ENCODE peak calls at places on chromosomes 7 and 10, in seven cellular contexts. One of them, this sample, is unnamed.

GRCh38 chr10:6721480-6721879 is 141.4 kb upstream of the PRKCQ start:
- DNase-seq in heart left ventricle: peak
- DNase-seq in AG09309: peak
- DNase-seq in right cardiac atrium: peak
- DNase-seq in body of pancreas: peak
- DNase-seq in left ventricle myocardium inferior: peak
- DNase-seq in MM.1S: no peak
- DNase-seq in this sample: peak

GRCh38 chr7:35430547-35431153 is 176.8 kb upstream of the TBX20 start:
- DNase-seq in heart left ventricle: no peak
- DNase-seq in left ventricle myocardium inferior: no peak
- DNase-seq in AG09309: no peak
- DNase-seq in right cardiac atrium: no peak
- DNase-seq in body of pancreas: no peak
- DNase-seq in MM.1S: no peak
- DNase-seq in this sample: no peak

GRCh38 chr10:6018422-6018821 is 41.1 kb upstream of the IL15RA start:
- DNase-seq in heart left ventricle: no peak
- DNase-seq in right cardiac atrium: peak
- DNase-seq in left ventricle myocardium inferior: peak
- DNase-seq in AG09309: no peak
- DNase-seq in MM.1S: no peak
- DNase-seq in body of pancreas: no peak
- DNase-seq in this sample: no peak

GRCh38 chr7:159013181-159013690 is 131.4 kb downstream of the VIPR2 start:
- DNase-seq in heart left ventricle: no peak
- DNase-seq in AG09309: no peak
- DNase-seq in right cardiac atrium: no peak
- DNase-seq in body of pancreas: peak
- DNase-seq in left ventricle myocardium inferior: no peak
- DNase-seq in MM.1S: no peak
- DNase-seq in this sample: no peak

GRCh38 chr7:18638594-18639452 is 143.3 kb downstream of the HDAC9 start:
- DNase-seq in left ventricle myocardium inferior: no peak
- DNase-seq in right cardiac atrium: no peak
- DNase-seq in MM.1S: no peak
- DNase-seq in AG09309: peak
- DNase-seq in body of pancreas: no peak
- DNase-seq in heart left ventricle: no peak
- DNase-seq in this sample: no peak

GRCh38 chr10:123284022-123284421 is 129.8 kb downstream of the BUB3 start:
- DNase-seq in heart left ventricle: no peak
- DNase-seq in MM.1S: no peak
- DNase-seq in left ventricle myocardium inferior: no peak
- DNase-seq in body of pancreas: no peak
- DNase-seq in right cardiac atrium: no peak
- DNase-seq in AG09309: no peak
- DNase-seq in this sample: no peak

GRCh38 chr7:94452257-94452656 is 57.4 kb upstream of the CASD1 start:
- DNase-seq in AG09309: no peak
- DNase-seq in right cardiac atrium: no peak
- DNase-seq in left ventricle myocardium inferior: no peak
- DNase-seq in body of pancreas: peak
- DNase-seq in MM.1S: no peak
- DNase-seq in heart left ventricle: no peak
- DNase-seq in this sample: no peak

GRCh38 chr10:32005050-32005449 is 51.2 kb downstream of the KIF5B start:
- DNase-seq in AG09309: no peak
- DNase-seq in body of pancreas: peak
- DNase-seq in heart left ventricle: no peak
- DNase-seq in left ventricle myocardium inferior: no peak
- DNase-seq in MM.1S: peak
- DNase-seq in right cardiac atrium: no peak
- DNase-seq in this sample: no peak

GRCh38 chr10:5510281-5511072 is 11.1 kb upstream of the CALML5 start:
- DNase-seq in left ventricle myocardium inferior: no peak
- DNase-seq in MM.1S: no peak
- DNase-seq in AG09309: no peak
- DNase-seq in right cardiac atrium: no peak
- DNase-seq in body of pancreas: no peak
- DNase-seq in heart left ventricle: no peak
- DNase-seq in this sample: no peak

GRCh38 chr10:113540845-113541553 is 11.9 kb upstream of the HABP2 start:
- DNase-seq in left ventricle myocardium inferior: no peak
- DNase-seq in right cardiac atrium: no peak
- DNase-seq in AG09309: no peak
- DNase-seq in body of pancreas: peak
- DNase-seq in MM.1S: no peak
- DNase-seq in heart left ventricle: no peak
- DNase-seq in this sample: peak

GRCh38 chr7:64872351-64872750 is 30.7 kb upstream of the ZNF273 start:
- DNase-seq in right cardiac atrium: peak
- DNase-seq in heart left ventricle: no peak
- DNase-seq in left ventricle myocardium inferior: no peak
- DNase-seq in body of pancreas: no peak
- DNase-seq in MM.1S: no peak
- DNase-seq in AG09309: no peak
- DNase-seq in this sample: no peak

GRCh38 chr10:47349941-47350371 is 1.8 kb downstream of the RBP3 start:
- DNase-seq in body of pancreas: no peak
- DNase-seq in AG09309: no peak
- DNase-seq in heart left ventricle: no peak
- DNase-seq in right cardiac atrium: no peak
- DNase-seq in left ventricle myocardium inferior: no peak
- DNase-seq in MM.1S: no peak
- DNase-seq in this sample: no peak

GRCh38 chr7:47497367-47498096 is 84.4 kb downstream of the TNS3 start:
- DNase-seq in AG09309: no peak
- DNase-seq in heart left ventricle: no peak
- DNase-seq in right cardiac atrium: no peak
- DNase-seq in left ventricle myocardium inferior: no peak
- DNase-seq in body of pancreas: no peak
- DNase-seq in MM.1S: peak
- DNase-seq in this sample: no peak

GRCh38 chr7:64636386-64636785 is 29.5 kb upstream of the ZNF107 start:
- DNase-seq in right cardiac atrium: no peak
- DNase-seq in body of pancreas: no peak
- DNase-seq in left ventricle myocardium inferior: no peak
- DNase-seq in AG09309: no peak
- DNase-seq in MM.1S: no peak
- DNase-seq in heart left ventricle: no peak
- DNase-seq in this sample: no peak

GRCh38 chr10:80491251-80492102 is 37.4 kb downstream of the TSPAN14 start:
- DNase-seq in AG09309: no peak
- DNase-seq in heart left ventricle: no peak
- DNase-seq in left ventricle myocardium inferior: no peak
- DNase-seq in right cardiac atrium: peak
- DNase-seq in MM.1S: no peak
- DNase-seq in body of pancreas: no peak
- DNase-seq in this sample: no peak

GRCh38 chr7:157428554-157428945 is 91.7 kb downstream of the DNAJB6 start:
- DNase-seq in body of pancreas: no peak
- DNase-seq in AG09309: no peak
- DNase-seq in right cardiac atrium: peak
- DNase-seq in left ventricle myocardium inferior: peak
- DNase-seq in MM.1S: no peak
- DNase-seq in heart left ventricle: no peak
- DNase-seq in this sample: no peak

GRCh38 chr10:93039721-93040120 is 20.9 kb upstream of the CYP26C1 start:
- DNase-seq in left ventricle myocardium inferior: no peak
- DNase-seq in body of pancreas: no peak
- DNase-seq in AG09309: peak
- DNase-seq in MM.1S: peak
- DNase-seq in right cardiac atrium: no peak
- DNase-seq in heart left ventricle: no peak
- DNase-seq in this sample: no peak

GRCh38 chr7:108347616-108348015 is 108.6 kb downstream of the NRCAM start:
- DNase-seq in AG09309: peak
- DNase-seq in left ventricle myocardium inferior: no peak
- DNase-seq in heart left ventricle: no peak
- DNase-seq in right cardiac atrium: no peak
- DNase-seq in body of pancreas: no peak
- DNase-seq in MM.1S: no peak
- DNase-seq in this sample: peak

DNA sequence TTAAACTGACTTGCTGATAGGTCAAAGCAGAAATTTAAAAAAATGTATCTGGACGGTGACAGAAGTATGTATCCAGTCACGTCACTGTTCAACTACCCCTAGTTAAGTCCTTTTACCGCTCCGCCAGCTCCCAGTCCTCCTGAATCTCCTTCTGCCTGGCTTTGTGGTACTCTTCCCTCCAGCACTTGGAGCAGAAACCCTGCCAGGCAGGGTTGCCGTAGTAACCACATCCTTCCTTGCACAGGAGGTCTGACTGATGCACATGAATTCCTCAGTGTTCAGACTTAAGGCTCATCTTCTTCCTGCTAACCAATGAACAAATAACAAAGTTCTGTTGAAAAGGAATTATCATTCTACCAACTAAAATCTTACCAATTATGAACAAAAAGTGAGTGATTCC is 69.8 kb upstream of the SRRM3 start:
- DNase-seq in heart left ventricle: no peak
- DNase-seq in AG09309: no peak
- DNase-seq in right cardiac atrium: no peak
- DNase-seq in left ventricle myocardium inferior: no peak
- DNase-seq in MM.1S: no peak
- DNase-seq in body of pancreas: no peak
- DNase-seq in this sample: no peak
- H3K4me3 ChIP-seq in heart left ventricle: no peak
- H3K4me3 ChIP-seq in AG09309: no peak
- H3K4me3 ChIP-seq in right cardiac atrium: no peak
- H3K4me3 ChIP-seq in left ventricle myocardium inferior: no peak
- H3K4me3 ChIP-seq in MM.1S: no peak
- H3K4me3 ChIP-seq in body of pancreas: no peak
- H3K4me3 ChIP-seq in this sample: no peak

GRCh38 chr7:149778327-149778637 is 4.9 kb upstream of the ZNF467 start:
- DNase-seq in MM.1S: no peak
- DNase-seq in AG09309: no peak
- DNase-seq in left ventricle myocardium inferior: no peak
- DNase-seq in right cardiac atrium: no peak
- DNase-seq in heart left ventricle: no peak
- DNase-seq in body of pancreas: no peak
- DNase-seq in this sample: no peak

GRCh38 chr7:149779502-149779805 is 6.1 kb upstream of the ZNF467 start:
- DNase-seq in left ventricle myocardium inferior: no peak
- DNase-seq in body of pancreas: no peak
- DNase-seq in MM.1S: no peak
- DNase-seq in AG09309: no peak
- DNase-seq in right cardiac atrium: peak
- DNase-seq in heart left ventricle: no peak
- DNase-seq in this sample: no peak

GRCh38 chr7:149777551-149778326 is 4.4 kb upstream of the ZNF467 start:
- DNase-seq in heart left ventricle: no peak
- DNase-seq in AG09309: no peak
- DNase-seq in left ventricle myocardium inferior: no peak
- DNase-seq in MM.1S: no peak
- DNase-seq in right cardiac atrium: peak
- DNase-seq in body of pancreas: no peak
- DNase-seq in this sample: no peak

GRCh38 chr7:149780056-149780455 is 6.7 kb upstream of the ZNF467 start:
- DNase-seq in body of pancreas: no peak
- DNase-seq in left ventricle myocardium inferior: no peak
- DNase-seq in MM.1S: no peak
- DNase-seq in AG09309: no peak
- DNase-seq in right cardiac atrium: peak
- DNase-seq in heart left ventricle: no peak
- DNase-seq in this sample: no peak

GRCh38 chr7:149778696-149779501 is 5.5 kb upstream of the ZNF467 start:
- DNase-seq in MM.1S: no peak
- DNase-seq in AG09309: no peak
- DNase-seq in right cardiac atrium: peak
- DNase-seq in left ventricle myocardium inferior: no peak
- DNase-seq in body of pancreas: no peak
- DNase-seq in heart left ventricle: no peak
- DNase-seq in this sample: no peak
- H3K4me3 ChIP-seq in MM.1S: no peak
- H3K4me3 ChIP-seq in AG09309: no peak
- H3K4me3 ChIP-seq in right cardiac atrium: no peak
- H3K4me3 ChIP-seq in left ventricle myocardium inferior: no peak
- H3K4me3 ChIP-seq in body of pancreas: no peak
- H3K4me3 ChIP-seq in heart left ventricle: no peak
- H3K4me3 ChIP-seq in this sample: no peak

GRCh38 chr10:102408728-102409603 is 9.6 kb downstream of the PSD start:
- DNase-seq in MM.1S: no peak
- DNase-seq in body of pancreas: peak
- DNase-seq in left ventricle myocardium inferior: no peak
- DNase-seq in right cardiac atrium: peak
- DNase-seq in heart left ventricle: no peak
- DNase-seq in AG09309: no peak
- DNase-seq in this sample: no peak

GRCh38 chr10:102410427-102411073 is 8.0 kb downstream of the PSD start:
- DNase-seq in body of pancreas: no peak
- DNase-seq in MM.1S: no peak
- DNase-seq in AG09309: no peak
- DNase-seq in heart left ventricle: no peak
- DNase-seq in right cardiac atrium: peak
- DNase-seq in left ventricle myocardium inferior: no peak
- DNase-seq in this sample: no peak

GRCh38 chr10:102407641-102407943 is 11.0 kb downstream of the PSD start:
- DNase-seq in heart left ventricle: no peak
- DNase-seq in right cardiac atrium: no peak
- DNase-seq in AG09309: no peak
- DNase-seq in left ventricle myocardium inferior: no peak
- DNase-seq in MM.1S: no peak
- DNase-seq in body of pancreas: no peak
- DNase-seq in this sample: no peak

GRCh38 chr10:102409604-102410426 is 8.8 kb downstream of the PSD start:
- DNase-seq in body of pancreas: no peak
- DNase-seq in AG09309: no peak
- DNase-seq in right cardiac atrium: peak
- DNase-seq in left ventricle myocardium inferior: no peak
- DNase-seq in MM.1S: no peak
- DNase-seq in heart left ventricle: no peak
- DNase-seq in this sample: no peak

GRCh38 chr10:102408081-102408727 is 10.4 kb downstream of the PSD start:
- DNase-seq in MM.1S: no peak
- DNase-seq in heart left ventricle: no peak
- DNase-seq in left ventricle myocardium inferior: no peak
- DNase-seq in body of pancreas: no peak
- DNase-seq in AG09309: no peak
- DNase-seq in right cardiac atrium: no peak
- DNase-seq in this sample: no peak
- H3K4me3 ChIP-seq in MM.1S: no peak
- H3K4me3 ChIP-seq in heart left ventricle: no peak
- H3K4me3 ChIP-seq in left ventricle myocardium inferior: peak
- H3K4me3 ChIP-seq in body of pancreas: no peak
- H3K4me3 ChIP-seq in AG09309: peak
- H3K4me3 ChIP-seq in right cardiac atrium: peak
- H3K4me3 ChIP-seq in this sample: no peak

GRCh38 chr7:146892151-146892550 is 775.5 kb downstream of the CNTNAP2 start:
- DNase-seq in heart left ventricle: no peak
- DNase-seq in MM.1S: no peak
- DNase-seq in body of pancreas: no peak
- DNase-seq in right cardiac atrium: no peak
- DNase-seq in left ventricle myocardium inferior: no peak
- DNase-seq in AG09309: no peak
- DNase-seq in this sample: no peak

DNA sequence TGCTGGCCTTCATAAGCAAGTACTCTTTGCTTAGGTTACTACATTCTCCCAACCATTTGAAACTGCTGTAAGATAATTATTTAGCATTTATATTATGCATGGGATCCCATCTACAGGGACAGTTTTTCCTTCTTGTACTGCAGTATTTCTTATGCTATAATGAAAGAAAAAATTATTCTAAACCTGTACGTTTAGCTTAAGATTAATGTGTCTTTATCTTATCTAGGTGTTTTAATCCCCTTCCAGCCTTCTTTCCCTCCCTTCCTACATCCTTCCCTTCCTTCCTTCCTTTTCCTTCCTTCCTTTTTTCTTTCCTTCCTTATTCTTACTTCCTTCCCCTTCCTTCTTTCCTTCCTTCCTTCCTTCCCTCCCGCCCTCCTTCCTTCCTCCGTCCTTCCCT is 778.3 kb downstream of the CNTNAP2 start:
- DNase-seq in MM.1S: no peak
- DNase-seq in body of pancreas: no peak
- DNase-seq in right cardiac atrium: no peak
- DNase-seq in left ventricle myocardium inferior: no peak
- DNase-seq in AG09309: no peak
- DNase-seq in heart left ventricle: no peak
- DNase-seq in this sample: no peak
- H3K4me3 ChIP-seq in MM.1S: no peak
- H3K4me3 ChIP-seq in body of pancreas: no peak
- H3K4me3 ChIP-seq in right cardiac atrium: no peak
- H3K4me3 ChIP-seq in left ventricle myocardium inferior: no peak
- H3K4me3 ChIP-seq in AG09309: no peak
- H3K4me3 ChIP-seq in heart left ventricle: no peak
- H3K4me3 ChIP-seq in this sample: no peak